ENCODE peak calls at places on chromosomes 5 and 9, in four cellular contexts. One of them, this sample, is unnamed.

GRCh38 chr9:84139296-84140100 is 158.9 kb downstream of the RMI1 start:
- DNase-seq in upper lobe of right lung: no peak
- DNase-seq in PC-3: peak; percentile 26
- DNase-seq in cardiac muscle cell: peak; percentile 75
- DNase-seq in this sample: peak; percentile 36

GRCh38 chr5:73274870-73275756 is 102.1 kb downstream of the TMEM174 start:
- DNase-seq in upper lobe of right lung: no peak
- DNase-seq in PC-3: no peak
- DNase-seq in cardiac muscle cell: peak; percentile 12
- DNase-seq in this sample: no peak

GRCh38 chr9:97706246-97706645 is 9.1 kb upstream of the XPA start:
- DNase-seq in upper lobe of right lung: no peak
- DNase-seq in PC-3: no peak
- DNase-seq in cardiac muscle cell: no peak
- DNase-seq in this sample: no peak

GRCh38 chr9:683509-684021 is 157.9 kb upstream of the DMRT1 start:
- DNase-seq in upper lobe of right lung: no peak
- DNase-seq in PC-3: no peak
- DNase-seq in cardiac muscle cell: no peak
- DNase-seq in this sample: no peak

GRCh38 chr9:100028201-100028784 is 70.5 kb downstream of the ERP44 start:
- DNase-seq in upper lobe of right lung: no peak
- DNase-seq in PC-3: peak; percentile 74
- DNase-seq in cardiac muscle cell: peak; percentile 86
- DNase-seq in this sample: peak; percentile 42

GRCh38 chr9:120928720-120929389 is 2.3 kb upstream of the TRAF1 start:
- DNase-seq in upper lobe of right lung: peak; percentile 92
- DNase-seq in PC-3: no peak
- DNase-seq in cardiac muscle cell: peak; percentile 67
- DNase-seq in this sample: peak; percentile 91

GRCh38 chr5:77725646-77726045 is 50.5 kb downstream of the TBCA start:
- DNase-seq in upper lobe of right lung: no peak
- DNase-seq in PC-3: no peak
- DNase-seq in cardiac muscle cell: peak; percentile 13
- DNase-seq in this sample: no peak

GRCh38 chr5:179297486-179298180 is 47.6 kb downstream of the ADAMTS2 start:
- DNase-seq in upper lobe of right lung: peak; percentile 58
- DNase-seq in PC-3: no peak
- DNase-seq in cardiac muscle cell: no peak
- DNase-seq in this sample: no peak

GRCh38 chr9:136618578-136619547 is 43.9 kb upstream of the EGFL7 start:
- DNase-seq in upper lobe of right lung: peak; percentile 85
- DNase-seq in PC-3: no peak
- DNase-seq in cardiac muscle cell: no peak
- DNase-seq in this sample: peak; percentile 74

GRCh38 chr9:129863059-129863690 is 27.9 kb downstream of the USP20 start:
- DNase-seq in upper lobe of right lung: no peak
- DNase-seq in PC-3: no peak
- DNase-seq in cardiac muscle cell: peak; percentile 96
- DNase-seq in this sample: no peak

GRCh38 chr9:29691758-29692407 is 2118.6 kb upstream of the C9orf72 start:
- DNase-seq in upper lobe of right lung: no peak
- DNase-seq in PC-3: peak; percentile 63
- DNase-seq in cardiac muscle cell: peak; percentile 44
- DNase-seq in this sample: no peak

GRCh38 chr5:50715001-50715400 is 48.6 kb downstream of the PARP8 start:
- DNase-seq in upper lobe of right lung: no peak
- DNase-seq in PC-3: no peak
- DNase-seq in cardiac muscle cell: no peak
- DNase-seq in this sample: no peak

GRCh38 chr5:137122558-137122957 is 376.6 kb downstream of the SPOCK1 start:
- DNase-seq in upper lobe of right lung: no peak
- DNase-seq in PC-3: no peak
- DNase-seq in cardiac muscle cell: no peak
- DNase-seq in this sample: no peak

GRCh38 chr5:34923694-34924461 is 5.5 kb upstream of the DNAJC21 start:
- DNase-seq in upper lobe of right lung: no peak
- DNase-seq in PC-3: peak; percentile 97
- DNase-seq in cardiac muscle cell: peak; percentile 82
- DNase-seq in this sample: no peak

GRCh38 chr9:126327750-126328120 is 1.1 kb downstream of the MVB12B start:
- DNase-seq in upper lobe of right lung: no peak
- DNase-seq in PC-3: no peak
- DNase-seq in cardiac muscle cell: no peak
- DNase-seq in this sample: no peak

GRCh38 chr9:79984429-79985067 is 412.8 kb downstream of the TLE4 start:
- DNase-seq in upper lobe of right lung: no peak
- DNase-seq in PC-3: no peak
- DNase-seq in cardiac muscle cell: no peak
- DNase-seq in this sample: no peak

GRCh38 chr9:101485873-101486692 is 47.6 kb upstream of the RNF20 start:
- DNase-seq in upper lobe of right lung: peak; percentile 66
- DNase-seq in PC-3: no peak
- DNase-seq in cardiac muscle cell: peak; percentile 9
- DNase-seq in this sample: peak; percentile 57

GRCh38 chr9:134967547-134967930 is 49.8 kb upstream of the FCN1 start:
- DNase-seq in upper lobe of right lung: peak; percentile 62
- DNase-seq in PC-3: no peak
- DNase-seq in cardiac muscle cell: peak; percentile 16
- DNase-seq in this sample: peak; percentile 40

GRCh38 chr9:18707489-18708210 is 233.7 kb downstream of the ADAMTSL1 start:
- DNase-seq in upper lobe of right lung: no peak
- DNase-seq in PC-3: no peak
- DNase-seq in cardiac muscle cell: peak; percentile 26
- DNase-seq in this sample: no peak

GRCh38 chr5:169126376-169127043 is 174.4 kb downstream of the SLIT3 start:
- DNase-seq in upper lobe of right lung: no peak
- DNase-seq in PC-3: no peak
- DNase-seq in cardiac muscle cell: peak; percentile 4
- DNase-seq in this sample: no peak

GRCh38 chr5:72108200-72109050 is 1.1 kb downstream of the MAP1B start:
- DNase-seq in upper lobe of right lung: peak; percentile 66
- DNase-seq in PC-3: peak; percentile 55
- DNase-seq in cardiac muscle cell: peak; percentile 78
- DNase-seq in this sample: peak; percentile 68

GRCh38 chr5:174755103-174755502 is 30.7 kb downstream of the MSX2 start:
- DNase-seq in upper lobe of right lung: no peak
- DNase-seq in PC-3: peak; percentile 29
- DNase-seq in cardiac muscle cell: peak; percentile 17
- DNase-seq in this sample: no peak

GRCh38 chr5:65100846-65101678 is 332.3 kb downstream of the CWC27 start:
- DNase-seq in upper lobe of right lung: peak; percentile 73
- DNase-seq in PC-3: peak; percentile 61
- DNase-seq in cardiac muscle cell: peak; percentile 92
- DNase-seq in this sample: peak; percentile 66

GRCh38 chr9:136171801-136172411 is 33.0 kb downstream of the LHX3 start:
- DNase-seq in upper lobe of right lung: no peak
- DNase-seq in PC-3: peak; percentile 10
- DNase-seq in cardiac muscle cell: no peak
- DNase-seq in this sample: no peak

GRCh38 chr9:81379655-81380054 is 309.7 kb downstream of the TLE1 start:
- DNase-seq in upper lobe of right lung: no peak
- DNase-seq in PC-3: peak; percentile 48
- DNase-seq in cardiac muscle cell: no peak
- DNase-seq in this sample: no peak

GRCh38 chr5:83919071-83920041 is 198.7 kb upstream of the HAPLN1 start:
- DNase-seq in upper lobe of right lung: no peak
- DNase-seq in PC-3: no peak
- DNase-seq in cardiac muscle cell: no peak
- DNase-seq in this sample: no peak

GRCh38 chr9:29285818-29286217 is 1712.5 kb upstream of the C9orf72 start:
- DNase-seq in upper lobe of right lung: no peak
- DNase-seq in PC-3: peak; percentile 61
- DNase-seq in cardiac muscle cell: peak; percentile 3
- DNase-seq in this sample: no peak

GRCh38 chr9:94083384-94083783 is 880 bp upstream of the PTPDC1 start:
- DNase-seq in upper lobe of right lung: no peak
- DNase-seq in PC-3: no peak
- DNase-seq in cardiac muscle cell: peak; percentile 79
- DNase-seq in this sample: no peak

GRCh38 chr5:64000096-64000495 is 37.9 kb upstream of the HTR1A start:
- DNase-seq in upper lobe of right lung: no peak
- DNase-seq in PC-3: no peak
- DNase-seq in cardiac muscle cell: no peak
- DNase-seq in this sample: no peak

GRCh38 chr5:149638546-149639241 is 57.4 kb downstream of the ARHGEF37 start:
- DNase-seq in upper lobe of right lung: no peak
- DNase-seq in PC-3: no peak
- DNase-seq in cardiac muscle cell: no peak
- DNase-seq in this sample: no peak

GRCh38 chr5:149639718-149640117 is 58.4 kb downstream of the ARHGEF37 start:
- DNase-seq in upper lobe of right lung: no peak
- DNase-seq in PC-3: no peak
- DNase-seq in cardiac muscle cell: no peak
- DNase-seq in this sample: no peak

GRCh38 chr5:149641000-149641576 is 59.8 kb downstream of the ARHGEF37 start:
- DNase-seq in upper lobe of right lung: no peak
- DNase-seq in PC-3: no peak
- DNase-seq in cardiac muscle cell: peak; percentile 63
- DNase-seq in this sample: no peak

GRCh38 chr5:149641600-149641999 is 60.3 kb downstream of the ARHGEF37 start:
- DNase-seq in upper lobe of right lung: no peak
- DNase-seq in PC-3: no peak
- DNase-seq in cardiac muscle cell: no peak
- DNase-seq in this sample: no peak

DNA sequence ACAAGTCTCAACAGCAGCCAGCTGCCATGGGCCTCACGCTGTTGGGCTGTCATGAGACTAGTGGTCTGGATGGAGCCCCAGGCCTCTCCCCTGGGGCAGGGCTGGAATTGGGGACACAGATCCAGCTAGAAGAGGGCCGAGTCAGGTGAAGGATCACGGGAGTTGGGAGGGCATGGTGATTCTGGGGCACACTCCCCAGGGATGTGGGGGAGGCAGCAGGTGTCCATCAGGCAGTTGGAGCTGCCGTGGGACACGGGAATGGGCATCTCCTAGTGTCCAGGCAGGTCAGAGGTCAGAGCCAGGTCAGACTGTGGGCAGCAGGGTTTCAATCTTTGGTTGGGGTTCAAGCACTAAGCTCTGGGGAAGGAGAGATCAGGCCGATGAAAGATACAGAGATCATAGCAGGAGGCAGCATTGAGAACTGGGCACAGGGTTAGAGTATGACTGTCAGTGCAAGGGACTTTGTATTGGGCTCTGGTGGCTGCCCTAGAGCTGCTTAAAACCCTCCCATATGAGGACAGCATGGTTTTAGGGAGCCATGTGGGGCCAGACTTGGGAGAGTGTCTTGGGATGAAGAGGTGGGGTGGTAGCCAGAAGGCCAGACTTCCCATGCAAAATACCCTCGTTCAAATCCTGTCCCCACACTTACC is 59.2 kb downstream of the ARHGEF37 start:
- DNase-seq in upper lobe of right lung: no peak
- DNase-seq in PC-3: no peak
- DNase-seq in cardiac muscle cell: no peak
- DNase-seq in this sample: no peak
- H3K27ac ChIP-seq in upper lobe of right lung: peak overlapping the region; percentile 74
- H3K27ac ChIP-seq in PC-3: no peak overlapping the region
- H3K27ac ChIP-seq in cardiac muscle cell: no peak overlapping the region
- H3K27ac ChIP-seq in this sample: no peak overlapping the region

DNA sequence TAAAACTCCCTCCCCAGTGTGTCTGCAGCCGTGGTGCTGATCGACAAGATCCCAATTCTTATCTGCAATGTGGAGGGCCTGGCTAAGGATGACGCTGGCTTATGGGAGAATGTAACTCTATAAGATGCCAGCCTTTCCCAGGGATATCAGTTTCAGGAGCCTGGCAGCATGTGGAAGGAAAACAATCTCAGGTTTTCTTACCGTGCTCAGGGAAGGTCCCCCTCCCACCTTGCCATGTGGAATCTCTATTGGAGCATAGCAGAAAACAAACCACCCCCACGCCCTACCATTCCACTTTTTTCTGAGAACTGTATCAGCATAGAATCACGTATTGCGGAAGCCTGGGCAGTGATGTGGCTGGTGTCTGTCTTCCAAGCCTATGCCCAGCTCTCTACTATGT is 87.7 kb upstream of the PTPN3 start:
- DNase-seq in upper lobe of right lung: no peak
- DNase-seq in PC-3: no peak
- DNase-seq in cardiac muscle cell: no peak
- DNase-seq in this sample: no peak
- H3K4me1 ChIP-seq in upper lobe of right lung: no peaks in the 10 kb centered on the region
- H3K4me1 ChIP-seq in PC-3: no peaks in the 10 kb centered on the region
- H3K4me1 ChIP-seq in cardiac muscle cell: peaks cover 14% of the 10 kb centered on the region
- H3K4me1 ChIP-seq in this sample: no peaks in the 10 kb centered on the region

DNA sequence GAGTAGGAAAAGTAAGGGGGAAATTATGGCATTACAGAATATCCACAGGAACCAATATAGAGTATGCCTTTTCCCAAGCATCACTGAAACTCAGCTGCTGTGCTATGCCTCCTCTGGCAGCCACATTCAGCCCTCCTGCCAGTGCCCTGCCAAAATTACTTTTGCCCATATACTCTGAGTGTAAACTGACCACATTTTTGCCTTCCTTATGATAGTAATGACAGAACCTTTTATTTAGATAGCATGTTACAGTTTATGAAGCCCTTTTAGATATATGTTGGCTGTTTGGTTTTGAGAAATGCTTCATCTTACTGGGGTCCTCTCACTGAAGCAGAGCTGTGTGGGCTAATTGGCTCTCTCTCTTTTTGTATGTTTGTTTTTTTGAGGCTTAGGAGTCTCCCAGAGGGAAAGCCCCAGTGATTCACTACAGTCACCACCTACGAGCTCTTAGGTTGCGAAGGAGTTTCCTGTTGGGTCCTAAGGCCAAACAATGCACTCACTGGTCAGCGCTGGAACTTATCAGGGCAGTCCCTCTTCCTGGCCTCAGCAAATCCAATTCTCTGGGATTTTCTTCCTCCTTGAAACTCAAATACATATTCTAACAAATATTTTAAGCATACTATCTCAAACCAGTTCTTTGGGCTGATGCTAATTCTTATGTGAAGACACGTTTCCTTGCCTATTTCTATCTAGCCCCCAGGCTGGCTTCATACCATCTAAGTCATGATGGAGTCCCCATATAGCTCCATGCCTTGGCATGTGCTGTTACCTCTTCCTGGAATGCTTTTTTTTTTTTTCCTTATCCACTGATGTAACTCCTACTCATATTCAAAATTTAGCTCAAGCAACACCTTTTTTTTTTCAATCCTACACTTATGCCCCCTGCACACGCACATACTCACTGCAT is 3.7 kb downstream of the PHF24 start:
- DNase-seq in upper lobe of right lung: no peak
- DNase-seq in PC-3: peak; percentile 41
- DNase-seq in cardiac muscle cell: peak; percentile 84
- DNase-seq in this sample: no peak
- TF ChIP-seq CTCF in upper lobe of right lung: no peak
- TF ChIP-seq CTCF in PC-3: no peak
- TF ChIP-seq CTCF in cardiac muscle cell: no peak
- TF ChIP-seq CTCF in this sample: no peak

DNA sequence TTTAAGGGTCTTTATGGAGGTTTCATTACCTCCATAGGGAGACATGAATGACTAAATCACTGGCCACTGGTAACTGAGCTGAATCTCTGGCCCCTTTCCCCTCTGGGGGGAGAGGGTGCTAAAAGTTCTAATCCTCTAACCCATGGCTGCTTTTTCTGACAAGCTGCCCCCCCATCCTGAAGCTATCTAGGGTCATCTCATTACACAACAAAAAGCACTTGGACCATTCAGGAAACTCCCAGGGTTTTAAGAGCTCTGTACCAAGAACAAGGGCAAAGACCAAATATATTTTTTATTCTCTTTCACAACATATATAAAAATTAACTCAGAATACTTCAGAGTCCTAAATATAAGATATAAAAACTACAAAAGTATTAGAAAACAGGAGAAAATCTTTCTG is 14.3 kb downstream of the AUH start:
- DNase-seq in upper lobe of right lung: no peak
- DNase-seq in PC-3: no peak
- DNase-seq in cardiac muscle cell: no peak
- DNase-seq in this sample: no peak
- H3K27ac ChIP-seq in upper lobe of right lung: no peak overlapping the region
- H3K27ac ChIP-seq in PC-3: peak overlapping the region; percentile 79
- H3K27ac ChIP-seq in cardiac muscle cell: no peak overlapping the region
- H3K27ac ChIP-seq in this sample: no peak overlapping the region